ENCODE peak calls at places on chromosomes 2 and 18, in nine cellular contexts. One of them, this sample, is unnamed.

GRCh38 chr2:80510716-80511115 is 206.2 kb upstream of the LRRTM1 start:
- DNase-seq in H54: no peak
- DNase-seq in germinal center: no peak
- DNase-seq in endothelial cell: no peak
- DNase-seq in neural crest cell: no peak
- DNase-seq in G401: no peak
- DNase-seq in 8988T: no peak
- DNase-seq in NCI-H460: no peak
- DNase-seq in iPS-NIHi11: no peak
- DNase-seq in this sample: no peak

GRCh38 chr2:223721746-223722145 is 115.6 kb downstream of the AP1S3 start:
- DNase-seq in NCI-H460: no peak
- DNase-seq in H54: no peak
- DNase-seq in endothelial cell: no peak
- DNase-seq in 8988T: no peak
- DNase-seq in G401: no peak
- DNase-seq in iPS-NIHi11: no peak
- DNase-seq in neural crest cell: no peak
- DNase-seq in germinal center: no peak
- DNase-seq in this sample: no peak

GRCh38 chr2:58448065-58448507 is 207.0 kb upstream of the FANCL start:
- DNase-seq in 8988T: peak; percentile 20
- DNase-seq in endothelial cell: peak; percentile 73
- DNase-seq in G401: peak; percentile 29
- DNase-seq in NCI-H460: peak; percentile 85
- DNase-seq in neural crest cell: peak; percentile 67
- DNase-seq in H54: no peak
- DNase-seq in germinal center: no peak
- DNase-seq in iPS-NIHi11: peak; percentile 69
- DNase-seq in this sample: peak; percentile 32

GRCh38 chr2:191478754-191479679 is 198.9 kb upstream of the NABP1 start:
- DNase-seq in iPS-NIHi11: no peak
- DNase-seq in neural crest cell: peak; percentile 30
- DNase-seq in 8988T: no peak
- DNase-seq in germinal center: no peak
- DNase-seq in H54: no peak
- DNase-seq in endothelial cell: peak; percentile 47
- DNase-seq in NCI-H460: no peak
- DNase-seq in G401: no peak
- DNase-seq in this sample: no peak

GRCh38 chr2:88658890-88659881 is 31.9 kb upstream of the EIF2AK3 start:
- DNase-seq in endothelial cell: peak; percentile 18
- DNase-seq in iPS-NIHi11: peak; percentile 46
- DNase-seq in G401: peak; percentile 29
- DNase-seq in H54: peak; percentile 22
- DNase-seq in germinal center: no peak
- DNase-seq in 8988T: no peak
- DNase-seq in NCI-H460: peak; percentile 65
- DNase-seq in neural crest cell: no peak
- DNase-seq in this sample: peak; percentile 35

GRCh38 chr18:63264871-63265270 is 54.7 kb downstream of the BCL2 start:
- DNase-seq in neural crest cell: no peak
- DNase-seq in iPS-NIHi11: no peak
- DNase-seq in 8988T: no peak
- DNase-seq in NCI-H460: no peak
- DNase-seq in H54: no peak
- DNase-seq in G401: no peak
- DNase-seq in endothelial cell: no peak
- DNase-seq in germinal center: no peak
- DNase-seq in this sample: no peak

GRCh38 chr2:232269867-232270266 is 108.7 kb upstream of the ALPP start:
- DNase-seq in neural crest cell: no peak
- DNase-seq in endothelial cell: no peak
- DNase-seq in iPS-NIHi11: no peak
- DNase-seq in 8988T: no peak
- DNase-seq in G401: no peak
- DNase-seq in germinal center: no peak
- DNase-seq in NCI-H460: no peak
- DNase-seq in H54: no peak
- DNase-seq in this sample: no peak

GRCh38 chr2:219059375-219059724 is 1.4 kb downstream of the IHH start:
- DNase-seq in endothelial cell: no peak
- DNase-seq in 8988T: no peak
- DNase-seq in germinal center: no peak
- DNase-seq in H54: no peak
- DNase-seq in iPS-NIHi11: no peak
- DNase-seq in NCI-H460: no peak
- DNase-seq in neural crest cell: no peak
- DNase-seq in G401: no peak
- DNase-seq in this sample: no peak

GRCh38 chr2:53944542-53944941 is 26.3 kb downstream of the PSME4 start:
- DNase-seq in G401: no peak
- DNase-seq in endothelial cell: no peak
- DNase-seq in 8988T: no peak
- DNase-seq in iPS-NIHi11: no peak
- DNase-seq in germinal center: no peak
- DNase-seq in NCI-H460: no peak
- DNase-seq in neural crest cell: no peak
- DNase-seq in H54: no peak
- DNase-seq in this sample: no peak

GRCh38 chr18:72847134-72847533 is 20.7 kb downstream of the NETO1 start:
- DNase-seq in neural crest cell: no peak
- DNase-seq in NCI-H460: no peak
- DNase-seq in iPS-NIHi11: no peak
- DNase-seq in H54: no peak
- DNase-seq in endothelial cell: no peak
- DNase-seq in G401: no peak
- DNase-seq in germinal center: no peak
- DNase-seq in 8988T: no peak
- DNase-seq in this sample: no peak

GRCh38 chr2:147998203-147998602 is 22.3 kb downstream of the ORC4 start:
- DNase-seq in neural crest cell: no peak
- DNase-seq in NCI-H460: no peak
- DNase-seq in H54: no peak
- DNase-seq in G401: no peak
- DNase-seq in germinal center: no peak
- DNase-seq in endothelial cell: no peak
- DNase-seq in iPS-NIHi11: no peak
- DNase-seq in 8988T: no peak
- DNase-seq in this sample: no peak

GRCh38 chr2:218217366-218218309 is 649 bp downstream of the ARPC2 start:
- DNase-seq in endothelial cell: peak; percentile 43
- DNase-seq in germinal center: peak; percentile 82
- DNase-seq in iPS-NIHi11: peak; percentile 71
- DNase-seq in 8988T: peak; percentile 38
- DNase-seq in H54: peak; percentile 38
- DNase-seq in G401: peak; percentile 33
- DNase-seq in NCI-H460: no peak
- DNase-seq in neural crest cell: peak; percentile 10
- DNase-seq in this sample: no peak

GRCh38 chr2:187500585-187501359 is 52.7 kb upstream of the CALCRL start:
- DNase-seq in neural crest cell: no peak
- DNase-seq in NCI-H460: peak; percentile 82
- DNase-seq in germinal center: no peak
- DNase-seq in H54: no peak
- DNase-seq in G401: no peak
- DNase-seq in endothelial cell: no peak
- DNase-seq in 8988T: no peak
- DNase-seq in iPS-NIHi11: no peak
- DNase-seq in this sample: peak; percentile 64

GRCh38 chr2:164692114-164692513 is 70.8 kb upstream of the GRB14 start:
- DNase-seq in germinal center: no peak
- DNase-seq in NCI-H460: no peak
- DNase-seq in neural crest cell: no peak
- DNase-seq in 8988T: no peak
- DNase-seq in endothelial cell: no peak
- DNase-seq in H54: no peak
- DNase-seq in G401: no peak
- DNase-seq in iPS-NIHi11: no peak
- DNase-seq in this sample: no peak

GRCh38 chr2:20447437-20448245 is 767 bp downstream of the RHOB start:
- DNase-seq in H54: no peak
- DNase-seq in iPS-NIHi11: no peak
- DNase-seq in germinal center: peak; percentile 38
- DNase-seq in G401: peak; percentile 75
- DNase-seq in NCI-H460: no peak
- DNase-seq in neural crest cell: peak; percentile 25
- DNase-seq in endothelial cell: no peak
- DNase-seq in 8988T: peak; percentile 49
- DNase-seq in this sample: peak; percentile 48

GRCh38 chr2:60819155-60819862 is 62.1 kb upstream of the REL start:
- DNase-seq in endothelial cell: no peak
- DNase-seq in neural crest cell: no peak
- DNase-seq in 8988T: no peak
- DNase-seq in H54: no peak
- DNase-seq in G401: no peak
- DNase-seq in iPS-NIHi11: no peak
- DNase-seq in germinal center: no peak
- DNase-seq in NCI-H460: no peak
- DNase-seq in this sample: no peak

GRCh38 chr2:25251461-25252273 is 83.3 kb upstream of the POMC start:
- DNase-seq in neural crest cell: peak; percentile 53
- DNase-seq in iPS-NIHi11: peak; percentile 46
- DNase-seq in germinal center: peak; percentile 70
- DNase-seq in G401: no peak
- DNase-seq in 8988T: no peak
- DNase-seq in H54: no peak
- DNase-seq in NCI-H460: no peak
- DNase-seq in endothelial cell: peak; percentile 41
- DNase-seq in this sample: no peak

GRCh38 chr2:67142741-67143140 is 254.4 kb upstream of the ETAA1 start:
- DNase-seq in iPS-NIHi11: no peak
- DNase-seq in neural crest cell: no peak
- DNase-seq in endothelial cell: no peak
- DNase-seq in 8988T: no peak
- DNase-seq in H54: no peak
- DNase-seq in G401: no peak
- DNase-seq in NCI-H460: no peak
- DNase-seq in germinal center: no peak
- DNase-seq in this sample: no peak

GRCh38 chr2:188576657-188577056 is 285.0 kb downstream of the GULP1 start:
- DNase-seq in NCI-H460: no peak
- DNase-seq in germinal center: no peak
- DNase-seq in endothelial cell: no peak
- DNase-seq in neural crest cell: no peak
- DNase-seq in G401: no peak
- DNase-seq in H54: no peak
- DNase-seq in 8988T: no peak
- DNase-seq in iPS-NIHi11: no peak
- DNase-seq in this sample: no peak

GRCh38 chr2:186456941-186457340 is 29.1 kb upstream of the ZC3H15 start:
- DNase-seq in NCI-H460: no peak
- DNase-seq in G401: no peak
- DNase-seq in endothelial cell: no peak
- DNase-seq in germinal center: no peak
- DNase-seq in 8988T: no peak
- DNase-seq in neural crest cell: no peak
- DNase-seq in H54: peak; percentile 4
- DNase-seq in iPS-NIHi11: no peak
- DNase-seq in this sample: no peak

GRCh38 chr2:41782306-41783158 is 265.3 kb upstream of the PKDCC start:
- DNase-seq in germinal center: peak; percentile 35
- DNase-seq in H54: peak; percentile 12
- DNase-seq in NCI-H460: peak; percentile 39
- DNase-seq in neural crest cell: peak; percentile 23
- DNase-seq in 8988T: no peak
- DNase-seq in G401: peak; percentile 53
- DNase-seq in iPS-NIHi11: peak; percentile 46
- DNase-seq in endothelial cell: peak; percentile 51
- DNase-seq in this sample: no peak

GRCh38 chr2:99169534-99169933 is 11.3 kb downstream of the MITD1 start:
- DNase-seq in iPS-NIHi11: no peak
- DNase-seq in germinal center: no peak
- DNase-seq in neural crest cell: no peak
- DNase-seq in endothelial cell: no peak
- DNase-seq in 8988T: no peak
- DNase-seq in G401: no peak
- DNase-seq in NCI-H460: no peak
- DNase-seq in H54: no peak
- DNase-seq in this sample: no peak

GRCh38 chr18:21330122-21330701 is 88.2 kb downstream of the GREB1L start:
- DNase-seq in G401: no peak
- DNase-seq in 8988T: no peak
- DNase-seq in iPS-NIHi11: no peak
- DNase-seq in H54: peak; percentile 33
- DNase-seq in endothelial cell: no peak
- DNase-seq in germinal center: no peak
- DNase-seq in neural crest cell: no peak
- DNase-seq in NCI-H460: peak; percentile 32
- DNase-seq in this sample: peak; percentile 76

GRCh38 chr18:35076556-35076955 is 35.3 kb downstream of the MAPRE2 start:
- DNase-seq in G401: no peak
- DNase-seq in iPS-NIHi11: no peak
- DNase-seq in germinal center: no peak
- DNase-seq in NCI-H460: no peak
- DNase-seq in 8988T: no peak
- DNase-seq in endothelial cell: no peak
- DNase-seq in H54: peak; percentile 19
- DNase-seq in neural crest cell: no peak
- DNase-seq in this sample: peak; percentile 38

GRCh38 chr2:98458207-98458606 is 13.5 kb downstream of the INPP4A start:
- DNase-seq in germinal center: no peak
- DNase-seq in NCI-H460: no peak
- DNase-seq in endothelial cell: no peak
- DNase-seq in G401: no peak
- DNase-seq in iPS-NIHi11: no peak
- DNase-seq in 8988T: no peak
- DNase-seq in neural crest cell: no peak
- DNase-seq in H54: no peak
- DNase-seq in this sample: no peak

GRCh38 chr2:17538844-17539554 is 1.5 kb upstream of the VSNL1 start:
- DNase-seq in G401: peak; percentile 66
- DNase-seq in iPS-NIHi11: peak; percentile 58
- DNase-seq in H54: no peak
- DNase-seq in neural crest cell: peak; percentile 64
- DNase-seq in endothelial cell: peak; percentile 85
- DNase-seq in 8988T: no peak
- DNase-seq in NCI-H460: no peak
- DNase-seq in germinal center: peak; percentile 58
- DNase-seq in this sample: no peak

GRCh38 chr2:68721482-68722071 is 13.0 kb upstream of the ARHGAP25 start:
- DNase-seq in H54: no peak
- DNase-seq in endothelial cell: no peak
- DNase-seq in neural crest cell: no peak
- DNase-seq in 8988T: no peak
- DNase-seq in G401: no peak
- DNase-seq in iPS-NIHi11: no peak
- DNase-seq in NCI-H460: no peak
- DNase-seq in germinal center: peak; percentile 34
- DNase-seq in this sample: peak; percentile 5

GRCh38 chr18:60543646-60544045 is 171.1 kb upstream of the MC4R start:
- DNase-seq in endothelial cell: no peak
- DNase-seq in 8988T: no peak
- DNase-seq in iPS-NIHi11: no peak
- DNase-seq in NCI-H460: no peak
- DNase-seq in germinal center: no peak
- DNase-seq in neural crest cell: no peak
- DNase-seq in G401: no peak
- DNase-seq in H54: no peak
- DNase-seq in this sample: no peak

GRCh38 chr2:20540587-20541304 is 93.9 kb downstream of the RHOB start:
- DNase-seq in NCI-H460: no peak
- DNase-seq in G401: no peak
- DNase-seq in iPS-NIHi11: no peak
- DNase-seq in endothelial cell: no peak
- DNase-seq in H54: no peak
- DNase-seq in germinal center: no peak
- DNase-seq in 8988T: no peak
- DNase-seq in neural crest cell: no peak
- DNase-seq in this sample: no peak

GRCh38 chr18:1014496-1014895 is 109.8 kb downstream of the ADCYAP1 start:
- DNase-seq in germinal center: no peak
- DNase-seq in 8988T: no peak
- DNase-seq in endothelial cell: no peak
- DNase-seq in iPS-NIHi11: no peak
- DNase-seq in neural crest cell: no peak
- DNase-seq in G401: no peak
- DNase-seq in H54: no peak
- DNase-seq in NCI-H460: no peak
- DNase-seq in this sample: no peak

GRCh38 chr2:240365971-240366471 is 69.4 kb upstream of the GPC1 start:
- DNase-seq in G401: no peak
- DNase-seq in 8988T: no peak
- DNase-seq in iPS-NIHi11: no peak
- DNase-seq in H54: no peak
- DNase-seq in endothelial cell: no peak
- DNase-seq in germinal center: no peak
- DNase-seq in NCI-H460: no peak
- DNase-seq in neural crest cell: no peak
- DNase-seq in this sample: no peak

This sample was measured in SW 1271.